ENCODE peak calls at places on chromosomes 4 and X, in nine cellular contexts. Z, S, U, O, Y, D, Q, T and W are unnamed samples.

GRCh38 chr4:52594961-52595360 is 64.1 kb downstream of the USP46 start:
- DNase-seq in Z (no peak), S (no peak), U (no peak), O (no peak), Y (no peak), D (no peak), Q (no peak), T (peak; percentile 52), W (no peak)

GRCh38 chr4:116122131-116122530 is 963.2 kb downstream of the TRAM1L1 start:
- DNase-seq in Z (no peak), S (no peak), U (no peak), O (no peak), Y (no peak), D (no peak), Q (no peak), T (peak; percentile 2), W (no peak)

GRCh38 chrX:132614297-132614696 is 125.5 kb upstream of the MBNL3 start:
- DNase-seq in Z (no peak), S (no peak), U (no peak), O (no peak), Y (no peak), D (no peak), Q (no peak), T (peak; percentile 6), W (no peak)

GRCh38 chr4:6442555-6442954 is 29.9 kb downstream of the PPP2R2C start:
- DNase-seq in Z (no peak), S (no peak), U (no peak), O (no peak), Y (no peak), D (no peak), Q (no peak), T (no peak), W (no peak)

GRCh38 chr4:168264903-168265302 is 53.6 kb downstream of the DDX60 start:
- DNase-seq in Z (no peak), S (no peak), U (no peak), O (no peak), Y (no peak), D (no peak), Q (no peak), T (no peak), W (no peak)

GRCh38 chr4:86223472-86223871 is 136.4 kb downstream of the MAPK10 start:
- DNase-seq in Z (no peak), S (no peak), U (no peak), O (peak; percentile 40), Y (no peak), D (no peak), Q (no peak), T (peak; percentile 58), W (peak; percentile 2)

GRCh38 chr4:73978886-73979285 is 2.9 kb downstream of the PF4 start:
- DNase-seq in Z (no peak), S (no peak), U (no peak), O (peak; percentile 71), Y (no peak), D (no peak), Q (no peak), T (peak; percentile 95), W (no peak)

GRCh38 chrX:93673869-93674271 is at the start of gene FAM133A:
- DNase-seq in Z (no peak), S (peak; percentile 39), U (no peak), O (no peak), Y (no peak), D (no peak), Q (no peak), T (peak; percentile 53), W (no peak)

GRCh38 chrX:134718329-134719317 is 60.4 kb upstream of the PLAC1 start:
- DNase-seq in Z (no peak), S (no peak), U (no peak), O (peak; percentile 98), Y (no peak), D (no peak), Q (no peak), T (peak; percentile 92), W (peak; percentile 75)

GRCh38 chrX:26387906-26388305 is 171.9 kb downstream of the MAGEB5 start:
- DNase-seq in Z (no peak), S (no peak), U (no peak), O (no peak), Y (no peak), D (no peak), Q (no peak), T (no peak), W (no peak)

GRCh38 chr4:66032571-66032970 is 362.3 kb upstream of the EPHA5 start:
- DNase-seq in Z (no peak), S (no peak), U (no peak), O (no peak), Y (no peak), D (no peak), Q (no peak), T (peak; percentile 21), W (no peak)

GRCh38 chr4:8332891-8333331 is 63.4 kb downstream of the HTRA3 start:
- DNase-seq in Z (no peak), S (no peak), U (no peak), O (no peak), Y (peak; percentile 43), D (no peak), Q (no peak), T (no peak), W (no peak)

GRCh38 chr4:10078481-10079233 is 37.9 kb downstream of the WDR1 start:
- DNase-seq in Z (no peak), S (no peak), U (no peak), O (no peak), Y (peak; percentile 57), D (no peak), Q (no peak), T (no peak), W (no peak)